ENCODE peak calls at places on chromosomes 13 and 19, in seven cellular contexts. S, M, X, K, W, B and G are unnamed samples.

GRCh38 chr13:35964764-35965163 is 166.4 kb downstream of the DCLK1 start:
- DNase-seq in S (no peak), K (no peak), B (no peak), W (no peak), M (no peak), X (no peak), G (no peak)

GRCh38 chr19:47022541-47023447 is 3.2 kb downstream of the NPAS1 start:
- DNase-seq in B (no peak), S (no peak), W (no peak), M (peak; percentile 7), K (no peak), X (no peak), G (no peak)

GRCh38 chr19:1789282-1790020 is 22.6 kb downstream of the ATP8B3 start:
- DNase-seq in S (peak; percentile 55), W (no peak), B (no peak), M (no peak), X (no peak), K (no peak), G (no peak)

GRCh38 chr13:23984541-23984940 is 87.2 kb upstream of the C1QTNF9B start:
- DNase-seq in M (no peak), X (no peak), W (no peak), K (no peak), S (no peak), B (peak; percentile 57), G (no peak)

GRCh38 chr13:98507060-98507797 is 69.7 kb downstream of the STK24 start:
- DNase-seq in X (no peak), S (peak; percentile 53), M (peak; percentile 15), B (peak; percentile 71), K (no peak), W (no peak), G (peak; percentile 64)

GRCh38 chr13:105048685-105049084 is 1486.8 kb downstream of the EFNB2 start:
- DNase-seq in X (no peak), W (no peak), M (no peak), K (no peak), S (no peak), B (no peak), G (no peak)

GRCh38 chr13:94596575-94596971 is 621 bp upstream of the TGDS start:
- DNase-seq in K (no peak), M (no peak), X (no peak), S (no peak), W (no peak), B (no peak), G (no peak)

GRCh38 chr19:18782559-18783225 is 8.4 kb downstream of the COMP start:
- DNase-seq in K (no peak), X (no peak), W (no peak), S (no peak), M (no peak), B (no peak), G (no peak)

GRCh38 chr19:10111405-10111811 is at the start of gene P2RY11:
- DNase-seq in K (peak; percentile 30), M (no peak), S (no peak), W (peak; percentile 82), B (no peak), X (no peak), G (no peak)

GRCh38 chr19:38252935-38253691 is 3.1 kb downstream of the PPP1R14A start:
- DNase-seq in S (no peak), K (no peak), W (no peak), M (no peak), B (no peak), X (no peak), G (no peak)

GRCh38 chr19:5994407-5995165 is 16.6 kb upstream of the RANBP3 start:
- DNase-seq in M (no peak), W (no peak), S (peak; percentile 42), X (no peak), K (no peak), B (no peak), G (no peak)

GRCh38 chr19:4378886-4379285 is 21.5 kb downstream of the SH3GL1 start:
- DNase-seq in M (no peak), B (peak; percentile 15), K (no peak), W (no peak), S (no peak), X (no peak), G (no peak)

GRCh38 chr13:69755101-69755500 is 352.5 kb upstream of the ATXN8OS start:
- DNase-seq in K (no peak), X (no peak), W (no peak), M (no peak), S (peak; percentile 1), B (no peak), G (no peak)

GRCh38 chr13:58165617-58166016 is 534.1 kb downstream of the PCDH17 start:
- DNase-seq in X (no peak), M (peak; percentile 1), K (no peak), W (no peak), S (no peak), B (no peak), G (no peak)